ENCODE peak calls at places on chromosomes 3 and 15, in six cellular contexts. Z is IMR-90, C is A549, S is SK-N-SH, R is GM12878, G is HepG2. Q is an unnamed sample.

GRCh38 chr15:77838595-77838994 is 205.9 kb upstream of the LINGO1 start:
- DNase-seq in Z (no peak), C (no peak), S (no peak), R (no peak), G (no peak), Q (no peak)

GRCh38 chr3:51799879-51800757 is 21.1 kb upstream of the IQCF6 start:
- DNase-seq in Z (peak; percentile 82), C (peak; percentile 33), S (peak; percentile 61), R (peak; percentile 5), G (peak; percentile 49), Q (peak; percentile 25)

GRCh38 chr15:45179221-45179985 is 8.4 kb downstream of the SHF start:
- DNase-seq in Z (no peak), C (peak; percentile 29), S (peak; percentile 48), R (no peak), G (peak; percentile 48), Q (peak; percentile 47)

GRCh38 chr3:19811689-19812088 is 122.3 kb downstream of the EFHB start:
- DNase-seq in Z (no peak), C (no peak), S (peak; percentile 18), R (no peak), G (no peak), Q (peak; percentile 72)

GRCh38 chr3:6180171-6180570 is 680.7 kb upstream of the GRM7 start:
- DNase-seq in Z (no peak), C (no peak), S (no peak), R (no peak), G (no peak), Q (no peak)

GRCh38 chr3:155407971-155408370 is 114.5 kb upstream of the STRIT1 start:
- DNase-seq in Z (no peak), C (no peak), S (no peak), R (no peak), G (no peak), Q (no peak)

GRCh38 chr15:89761009-89761831 is 10.2 kb upstream of the MESP1 start:
- DNase-seq in Z (no peak), C (no peak), S (no peak), R (no peak), G (no peak), Q (no peak)

GRCh38 chr3:27456554-27456953 is 27.6 kb downstream of the SLC4A7 start:
- DNase-seq in Z (peak; percentile 27), C (no peak), S (no peak), R (no peak), G (no peak), Q (no peak)

GRCh38 chr3:150439657-150440056 is 31.6 kb downstream of the TSC22D2 start:
- DNase-seq in Z (peak; percentile 26), C (no peak), S (no peak), R (no peak), G (no peak), Q (no peak)

GRCh38 chr3:16013563-16013962 is 160.9 kb upstream of the GALNT15 start:
- DNase-seq in Z (peak; percentile 86), C (no peak), S (no peak), R (no peak), G (no peak), Q (no peak)
- TF ChIP-seq RFX5 in Z (no peak), C (no peak), S (no peak), R (no peak), G (no peak), Q (no peak)

DNA sequence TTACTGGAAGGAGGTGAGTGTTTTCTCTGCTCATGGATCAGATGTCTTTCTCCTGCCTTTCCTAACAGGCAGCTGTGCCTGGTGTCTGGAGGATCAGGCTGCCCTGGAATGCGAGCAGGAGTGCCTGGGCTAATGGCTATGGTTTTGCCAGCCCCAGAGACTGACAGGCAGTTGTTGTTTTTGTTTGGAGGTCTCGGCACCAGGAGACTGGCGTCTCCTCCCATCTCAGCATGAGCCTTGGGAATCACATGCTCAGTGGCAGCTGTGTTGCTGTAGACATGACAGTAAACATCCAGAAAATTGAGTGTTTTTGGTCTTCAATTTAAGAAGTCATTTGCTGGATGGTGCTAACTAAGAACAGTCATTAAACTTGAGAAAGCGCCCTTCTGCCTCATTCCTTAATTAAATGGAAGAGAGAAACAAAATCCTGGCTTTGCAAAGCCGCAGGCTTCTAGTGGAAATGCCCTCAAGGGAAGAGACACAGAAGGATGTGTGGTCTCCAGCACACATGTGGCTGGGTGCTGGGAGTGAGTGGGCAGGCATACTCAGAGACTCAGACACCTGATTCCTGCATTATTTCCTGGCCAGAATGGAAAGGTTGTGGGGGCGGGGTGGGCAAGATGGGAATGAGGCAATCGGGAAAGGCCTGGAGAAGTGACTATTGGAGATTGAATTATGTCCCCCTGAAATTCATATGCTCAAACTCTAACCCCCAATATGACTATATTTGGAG is 97.0 kb upstream of the NMNAT3 start:
- DNase-seq in Z (no peak), C (no peak), S (peak; percentile 36), R (no peak), G (no peak), Q (no peak)
- TF ChIP-seq SMC3 in Z (no peak), C (no peak), S (no peak), R (no peak), G (no peak), Q (no peak)

GRCh38 chr3:151933224-151933858 is 59.9 kb downstream of the SUCNR1 start:
- DNase-seq in Z (no peak), C (no peak), S (no peak), R (no peak), G (no peak), Q (no peak)
- TF ChIP-seq RFX5 in Z (no peak), C (no peak), S (no peak), R (no peak), G (no peak), Q (no peak)

DNA sequence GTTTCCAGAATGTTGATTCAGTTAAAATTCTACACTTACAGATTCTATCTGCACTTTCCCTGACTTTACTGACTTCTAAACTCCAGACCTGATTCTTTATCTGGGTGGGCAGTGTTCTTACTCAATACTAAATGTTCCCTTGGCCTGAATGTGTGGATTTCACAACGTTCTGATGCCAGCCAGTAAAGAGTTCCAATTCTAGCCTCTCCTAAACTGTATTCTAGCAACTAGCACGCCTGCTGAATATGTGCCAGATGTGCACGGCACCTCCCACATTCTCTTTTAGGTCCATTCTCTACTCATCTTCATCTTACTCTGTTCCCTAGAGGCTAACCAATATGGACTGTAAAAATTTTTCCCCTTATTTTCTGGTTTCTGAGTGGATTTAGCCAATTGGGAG is 479.5 kb upstream of the AGTR1 start:
- DNase-seq in Z (no peak), C (no peak), S (no peak), R (no peak), G (no peak), Q (no peak)
- TF ChIP-seq SMC3 in Z (no peak), C (no peak), S (no peak), R (no peak), G (no peak), Q (no peak)

GRCh38 chr3:174322789-174323188 is 536.3 kb upstream of the NAALADL2 start:
- DNase-seq in Z (no peak), C (no peak), S (no peak), R (no peak), G (no peak), Q (no peak)

GRCh38 chr3:174330303-174330702 is 528.8 kb upstream of the NAALADL2 start:
- DNase-seq in Z (peak; percentile 85), C (no peak), S (no peak), R (no peak), G (no peak), Q (no peak)

GRCh38 chr3:174321549-174321948 is 537.6 kb upstream of the NAALADL2 start:
- DNase-seq in Z (no peak), C (no peak), S (no peak), R (no peak), G (no peak), Q (no peak)

GRCh38 chr3:174329321-174329720 is 529.8 kb upstream of the NAALADL2 start:
- DNase-seq in Z (peak; percentile 54), C (no peak), S (no peak), R (no peak), G (no peak), Q (no peak)

GRCh38 chr3:174325834-174326705 is 533.1 kb upstream of the NAALADL2 start:
- DNase-seq in Z (peak; percentile 63), C (no peak), S (no peak), R (no peak), G (no peak), Q (no peak)
- TF ChIP-seq RFX5 in Z (no peak), C (no peak), S (no peak), R (no peak), G (no peak), Q (no peak)

GRCh38 chr3:196739671-196740475 is at the start of gene PAK2:
- DNase-seq in Z (peak; percentile 79), C (peak; percentile 56), S (peak; percentile 95), R (peak; percentile 46), G (peak; percentile 71), Q (peak; percentile 95)

GRCh38 chr3:196741401-196741761 is 1.7 kb downstream of the PAK2 start:
- DNase-seq in Z (no peak), C (no peak), S (no peak), R (no peak), G (no peak), Q (no peak)

GRCh38 chr3:196736670-196737374 is 2.8 kb upstream of the PAK2 start:
- DNase-seq in Z (no peak), C (no peak), S (no peak), R (no peak), G (peak; percentile 80), Q (no peak)

GRCh38 chr3:196737655-196738054 is 2.0 kb upstream of the PAK2 start:
- DNase-seq in Z (no peak), C (no peak), S (no peak), R (no peak), G (peak; percentile 36), Q (no peak)

DNA sequence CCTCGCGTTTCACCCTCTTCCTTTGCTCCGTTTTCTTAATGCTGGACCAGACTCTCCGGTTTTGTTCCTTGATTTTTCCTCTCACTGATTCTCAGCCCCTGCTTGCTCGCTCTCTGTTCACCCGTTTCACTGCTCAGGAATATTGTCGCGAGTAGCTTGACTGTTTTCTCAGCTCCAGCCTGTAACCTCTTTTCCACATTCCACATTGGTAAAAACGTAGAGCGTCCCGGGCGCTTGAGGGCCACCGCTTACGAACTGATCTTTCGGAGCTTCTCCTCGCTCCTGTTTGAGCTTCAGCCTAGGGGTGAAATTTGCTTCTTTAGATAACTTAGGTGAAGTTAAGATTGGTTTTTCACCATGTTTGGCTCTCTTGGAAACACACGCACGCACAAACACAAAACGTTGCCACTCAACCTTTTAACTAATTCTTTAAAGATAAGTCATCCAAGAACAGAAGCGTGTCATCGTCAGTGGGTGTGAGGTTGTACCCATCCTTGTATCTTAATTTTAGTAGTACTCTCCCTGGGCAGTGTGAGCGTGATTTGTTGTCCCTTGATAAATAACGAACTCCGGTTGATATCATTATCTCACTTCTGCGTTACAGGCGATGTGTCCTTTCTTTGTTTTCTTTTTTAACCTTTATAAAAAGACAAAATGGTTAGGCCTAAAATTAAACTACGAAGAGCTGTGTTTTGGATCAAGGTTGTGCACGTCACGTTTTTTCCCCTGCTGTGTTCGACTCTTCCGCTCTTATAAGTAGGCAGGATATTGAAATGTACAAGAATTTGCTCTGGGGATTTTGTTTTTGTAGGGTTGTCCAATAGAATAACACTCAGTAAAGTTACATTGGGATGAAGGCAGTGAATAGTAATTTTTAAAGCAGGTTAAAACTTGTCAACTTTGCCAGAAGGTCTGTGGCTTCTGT is 1.1 kb downstream of the PAK2 start:
- DNase-seq in Z (peak; percentile 56), C (no peak), S (peak; percentile 57), R (no peak), G (peak; percentile 45), Q (no peak)
- TF ChIP-seq SMC3 in Z (no peak), C (no peak), S (no peak), R (no peak), G (no peak), Q (no peak)

GRCh38 chr3:194598771-194599557 is 34.3 kb downstream of the TMEM44 start:
- DNase-seq in Z (peak; percentile 88), C (peak; percentile 91), S (no peak), R (no peak), G (no peak), Q (no peak)
- TF ChIP-seq RFX5 in Z (no peak), C (peak; percentile 57), S (no peak), R (no peak), G (no peak), Q (no peak)